ENCODE peak calls at places on chromosomes 7 and 10, in ten cellular contexts. One of them, this sample, is unnamed.

GRCh38 chr10:77837248-77837924 is 89.2 kb downstream of the DLG5 start:
- DNase-seq in pancreas: no peak
- DNase-seq in lower lobe of right lung: no peak
- DNase-seq in PC-3: peak; percentile 79
- DNase-seq in cardiac muscle cell: peak; percentile 71
- DNase-seq in stomach: peak; percentile 31
- DNase-seq in CD4-positive, alpha-beta T cell: peak; percentile 56
- DNase-seq in fibroblast of lung: peak; percentile 66
- DNase-seq in lung: no peak
- DNase-seq in left ventricle myocardium inferior: no peak
- DNase-seq in this sample: no peak

GRCh38 chr10:62109532-62110293 is 158.9 kb downstream of the RTKN2 start:
- DNase-seq in left ventricle myocardium inferior: no peak
- DNase-seq in lung: no peak
- DNase-seq in CD4-positive, alpha-beta T cell: no peak
- DNase-seq in PC-3: no peak
- DNase-seq in cardiac muscle cell: no peak
- DNase-seq in pancreas: no peak
- DNase-seq in fibroblast of lung: no peak
- DNase-seq in lower lobe of right lung: no peak
- DNase-seq in stomach: no peak
- DNase-seq in this sample: no peak

GRCh38 chr7:30321089-30321991 is 36.9 kb downstream of the ZNRF2 start:
- DNase-seq in stomach: no peak
- DNase-seq in fibroblast of lung: peak; percentile 11
- DNase-seq in left ventricle myocardium inferior: no peak
- DNase-seq in cardiac muscle cell: no peak
- DNase-seq in lung: no peak
- DNase-seq in CD4-positive, alpha-beta T cell: no peak
- DNase-seq in PC-3: no peak
- DNase-seq in pancreas: no peak
- DNase-seq in lower lobe of right lung: no peak
- DNase-seq in this sample: no peak

GRCh38 chr10:6995339-6995738 is 415.3 kb upstream of the PRKCQ start:
- DNase-seq in pancreas: no peak
- DNase-seq in CD4-positive, alpha-beta T cell: no peak
- DNase-seq in stomach: no peak
- DNase-seq in fibroblast of lung: peak; percentile 3
- DNase-seq in lower lobe of right lung: no peak
- DNase-seq in PC-3: no peak
- DNase-seq in left ventricle myocardium inferior: no peak
- DNase-seq in cardiac muscle cell: no peak
- DNase-seq in lung: no peak
- DNase-seq in this sample: no peak

GRCh38 chr7:51121945-51122425 is 194.6 kb downstream of the COBL start:
- DNase-seq in cardiac muscle cell: peak; percentile 69
- DNase-seq in left ventricle myocardium inferior: peak; percentile 52
- DNase-seq in stomach: no peak
- DNase-seq in PC-3: no peak
- DNase-seq in lung: no peak
- DNase-seq in CD4-positive, alpha-beta T cell: no peak
- DNase-seq in pancreas: peak; percentile 36
- DNase-seq in fibroblast of lung: peak; percentile 2
- DNase-seq in lower lobe of right lung: no peak
- DNase-seq in this sample: no peak

GRCh38 chr7:3683886-3684539 is 383.0 kb downstream of the SDK1 start:
- DNase-seq in left ventricle myocardium inferior: no peak
- DNase-seq in stomach: no peak
- DNase-seq in lung: no peak
- DNase-seq in lower lobe of right lung: no peak
- DNase-seq in pancreas: no peak
- DNase-seq in PC-3: no peak
- DNase-seq in CD4-positive, alpha-beta T cell: no peak
- DNase-seq in cardiac muscle cell: no peak
- DNase-seq in fibroblast of lung: no peak
- DNase-seq in this sample: no peak

GRCh38 chr7:25786958-25787730 is 364.9 kb upstream of the NFE2L3 start:
- DNase-seq in PC-3: no peak
- DNase-seq in lung: no peak
- DNase-seq in lower lobe of right lung: no peak
- DNase-seq in fibroblast of lung: no peak
- DNase-seq in left ventricle myocardium inferior: no peak
- DNase-seq in cardiac muscle cell: no peak
- DNase-seq in stomach: no peak
- DNase-seq in pancreas: no peak
- DNase-seq in CD4-positive, alpha-beta T cell: no peak
- DNase-seq in this sample: no peak

GRCh38 chr7:66167773-66168367 is 37.3 kb upstream of the TPST1 start:
- DNase-seq in CD4-positive, alpha-beta T cell: no peak
- DNase-seq in lower lobe of right lung: no peak
- DNase-seq in fibroblast of lung: peak; percentile 83
- DNase-seq in cardiac muscle cell: no peak
- DNase-seq in left ventricle myocardium inferior: no peak
- DNase-seq in stomach: no peak
- DNase-seq in lung: no peak
- DNase-seq in PC-3: peak; percentile 84
- DNase-seq in pancreas: no peak
- DNase-seq in this sample: peak; percentile 38

GRCh38 chr10:132681858-132682755 is 103.8 kb downstream of the NKX6-2 start:
- DNase-seq in fibroblast of lung: no peak
- DNase-seq in PC-3: no peak
- DNase-seq in left ventricle myocardium inferior: no peak
- DNase-seq in lung: no peak
- DNase-seq in CD4-positive, alpha-beta T cell: no peak
- DNase-seq in lower lobe of right lung: peak; percentile 37
- DNase-seq in cardiac muscle cell: no peak
- DNase-seq in pancreas: no peak
- DNase-seq in stomach: no peak
- DNase-seq in this sample: no peak

GRCh38 chr10:79027147-79028055 is 41.4 kb upstream of the ZMIZ1 start:
- DNase-seq in CD4-positive, alpha-beta T cell: no peak
- DNase-seq in lung: no peak
- DNase-seq in left ventricle myocardium inferior: no peak
- DNase-seq in cardiac muscle cell: no peak
- DNase-seq in fibroblast of lung: no peak
- DNase-seq in PC-3: peak; percentile 50
- DNase-seq in pancreas: no peak
- DNase-seq in stomach: no peak
- DNase-seq in lower lobe of right lung: peak; percentile 47
- DNase-seq in this sample: no peak

GRCh38 chr10:34223658-34224057 is 591.4 kb downstream of the PARD3 start:
- DNase-seq in lung: no peak
- DNase-seq in left ventricle myocardium inferior: no peak
- DNase-seq in PC-3: peak; percentile 35
- DNase-seq in pancreas: no peak
- DNase-seq in lower lobe of right lung: no peak
- DNase-seq in CD4-positive, alpha-beta T cell: no peak
- DNase-seq in stomach: no peak
- DNase-seq in cardiac muscle cell: no peak
- DNase-seq in fibroblast of lung: no peak
- DNase-seq in this sample: no peak
- TF ChIP-seq CTCF in lung: no peak
- TF ChIP-seq CTCF in left ventricle myocardium inferior: no peak
- TF ChIP-seq CTCF in PC-3: peak; percentile 78
- TF ChIP-seq CTCF in pancreas: no peak
- TF ChIP-seq CTCF in lower lobe of right lung: no peak
- TF ChIP-seq CTCF in CD4-positive, alpha-beta T cell: no peak
- TF ChIP-seq CTCF in stomach: no peak
- TF ChIP-seq CTCF in cardiac muscle cell: peak; percentile 4
- TF ChIP-seq CTCF in fibroblast of lung: no peak
- TF ChIP-seq CTCF in this sample: no peak

GRCh38 chr10:95864906-95865813 is 42.6 kb upstream of the CC2D2B start:
- DNase-seq in pancreas: no peak
- DNase-seq in PC-3: peak; percentile 56
- DNase-seq in stomach: no peak
- DNase-seq in fibroblast of lung: peak; percentile 75
- DNase-seq in lung: peak; percentile 30
- DNase-seq in left ventricle myocardium inferior: no peak
- DNase-seq in lower lobe of right lung: no peak
- DNase-seq in cardiac muscle cell: peak; percentile 61
- DNase-seq in CD4-positive, alpha-beta T cell: peak; percentile 1
- DNase-seq in this sample: peak; percentile 51
- H3K27ac ChIP-seq in pancreas: no peak overlapping the region
- H3K27ac ChIP-seq in PC-3: no peak overlapping the region
- H3K27ac ChIP-seq in stomach: peak overlapping the region; percentile 32
- H3K27ac ChIP-seq in fibroblast of lung: no peak overlapping the region
- H3K27ac ChIP-seq in lung: peak overlapping the region; percentile 28
- H3K27ac ChIP-seq in left ventricle myocardium inferior: no peak overlapping the region
- H3K27ac ChIP-seq in lower lobe of right lung: no peak overlapping the region
- H3K27ac ChIP-seq in cardiac muscle cell: no peak overlapping the region
- H3K27ac ChIP-seq in CD4-positive, alpha-beta T cell: no peak overlapping the region
- H3K27ac ChIP-seq in this sample: no peak overlapping the region

GRCh38 chr7:75738975-75739795 is 444 bp upstream of the HIP1 start:
- DNase-seq in lower lobe of right lung: peak; percentile 100
- DNase-seq in CD4-positive, alpha-beta T cell: peak; percentile 100
- DNase-seq in cardiac muscle cell: peak; percentile 100
- DNase-seq in lung: peak; percentile 99
- DNase-seq in left ventricle myocardium inferior: peak; percentile 100
- DNase-seq in stomach: peak; percentile 100
- DNase-seq in pancreas: peak; percentile 100
- DNase-seq in PC-3: peak; percentile 97
- DNase-seq in fibroblast of lung: peak; percentile 98
- DNase-seq in this sample: peak; percentile 84
- TF ChIP-seq CTCF in lower lobe of right lung: no peak
- TF ChIP-seq CTCF in CD4-positive, alpha-beta T cell: no peak
- TF ChIP-seq CTCF in cardiac muscle cell: no peak
- TF ChIP-seq CTCF in lung: no peak
- TF ChIP-seq CTCF in left ventricle myocardium inferior: peak; percentile 49
- TF ChIP-seq CTCF in stomach: peak; percentile 32
- TF ChIP-seq CTCF in pancreas: no peak
- TF ChIP-seq CTCF in PC-3: no peak
- TF ChIP-seq CTCF in fibroblast of lung: no peak
- TF ChIP-seq CTCF in this sample: no peak

DNA sequence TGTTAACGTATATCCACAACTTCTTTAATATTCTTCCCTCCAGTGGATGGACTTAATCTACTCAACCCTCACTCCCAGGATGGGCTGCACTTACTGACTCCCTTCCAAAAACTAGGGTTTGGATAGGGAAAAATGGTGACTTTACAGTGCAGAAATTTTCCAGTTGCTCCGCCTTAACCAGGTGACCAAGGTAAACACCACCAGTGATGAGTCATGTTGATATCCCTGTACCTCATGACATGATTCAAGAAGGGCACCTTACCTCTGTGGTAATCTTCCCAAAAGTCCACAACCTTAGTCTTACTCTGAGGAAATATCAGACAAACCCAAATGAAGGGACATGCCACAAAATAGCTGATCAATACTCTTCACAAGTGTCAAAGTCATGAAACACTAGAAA is 3.5 kb upstream of the GSTK1 start:
- DNase-seq in lower lobe of right lung: no peak
- DNase-seq in PC-3: peak; percentile 70
- DNase-seq in stomach: no peak
- DNase-seq in fibroblast of lung: no peak
- DNase-seq in pancreas: no peak
- DNase-seq in left ventricle myocardium inferior: no peak
- DNase-seq in lung: no peak
- DNase-seq in CD4-positive, alpha-beta T cell: no peak
- DNase-seq in cardiac muscle cell: no peak
- DNase-seq in this sample: no peak
- H3K27ac ChIP-seq in lower lobe of right lung: no peak overlapping the region
- H3K27ac ChIP-seq in PC-3: peak overlapping the region; percentile 18
- H3K27ac ChIP-seq in stomach: no peak overlapping the region
- H3K27ac ChIP-seq in fibroblast of lung: no peak overlapping the region
- H3K27ac ChIP-seq in pancreas: no peak overlapping the region
- H3K27ac ChIP-seq in left ventricle myocardium inferior: peak overlapping the region; percentile 68
- H3K27ac ChIP-seq in lung: no peak overlapping the region
- H3K27ac ChIP-seq in CD4-positive, alpha-beta T cell: no peak overlapping the region
- H3K27ac ChIP-seq in cardiac muscle cell: no peak overlapping the region
- H3K27ac ChIP-seq in this sample: no peak overlapping the region

GRCh38 chr10:73967022-73967429 is 30.9 kb upstream of the VCL start:
- DNase-seq in fibroblast of lung: no peak
- DNase-seq in PC-3: peak; percentile 53
- DNase-seq in stomach: no peak
- DNase-seq in CD4-positive, alpha-beta T cell: no peak
- DNase-seq in lower lobe of right lung: no peak
- DNase-seq in lung: no peak
- DNase-seq in pancreas: no peak
- DNase-seq in cardiac muscle cell: no peak
- DNase-seq in left ventricle myocardium inferior: no peak
- DNase-seq in this sample: no peak

GRCh38 chr10:73967544-73967943 is 30.4 kb upstream of the VCL start:
- DNase-seq in fibroblast of lung: no peak
- DNase-seq in left ventricle myocardium inferior: no peak
- DNase-seq in PC-3: no peak
- DNase-seq in CD4-positive, alpha-beta T cell: no peak
- DNase-seq in lung: no peak
- DNase-seq in lower lobe of right lung: no peak
- DNase-seq in stomach: no peak
- DNase-seq in pancreas: no peak
- DNase-seq in cardiac muscle cell: no peak
- DNase-seq in this sample: no peak

GRCh38 chr10:73964743-73965142 is 33.2 kb upstream of the VCL start:
- DNase-seq in left ventricle myocardium inferior: no peak
- DNase-seq in pancreas: no peak
- DNase-seq in CD4-positive, alpha-beta T cell: no peak
- DNase-seq in cardiac muscle cell: no peak
- DNase-seq in PC-3: no peak
- DNase-seq in lower lobe of right lung: no peak
- DNase-seq in fibroblast of lung: no peak
- DNase-seq in lung: no peak
- DNase-seq in stomach: no peak
- DNase-seq in this sample: no peak

GRCh38 chr10:73968101-73968515 is 29.8 kb upstream of the VCL start:
- DNase-seq in stomach: no peak
- DNase-seq in left ventricle myocardium inferior: no peak
- DNase-seq in cardiac muscle cell: peak; percentile 44
- DNase-seq in pancreas: no peak
- DNase-seq in PC-3: no peak
- DNase-seq in fibroblast of lung: peak; percentile 53
- DNase-seq in lower lobe of right lung: no peak
- DNase-seq in lung: no peak
- DNase-seq in CD4-positive, alpha-beta T cell: no peak
- DNase-seq in this sample: no peak

DNA sequence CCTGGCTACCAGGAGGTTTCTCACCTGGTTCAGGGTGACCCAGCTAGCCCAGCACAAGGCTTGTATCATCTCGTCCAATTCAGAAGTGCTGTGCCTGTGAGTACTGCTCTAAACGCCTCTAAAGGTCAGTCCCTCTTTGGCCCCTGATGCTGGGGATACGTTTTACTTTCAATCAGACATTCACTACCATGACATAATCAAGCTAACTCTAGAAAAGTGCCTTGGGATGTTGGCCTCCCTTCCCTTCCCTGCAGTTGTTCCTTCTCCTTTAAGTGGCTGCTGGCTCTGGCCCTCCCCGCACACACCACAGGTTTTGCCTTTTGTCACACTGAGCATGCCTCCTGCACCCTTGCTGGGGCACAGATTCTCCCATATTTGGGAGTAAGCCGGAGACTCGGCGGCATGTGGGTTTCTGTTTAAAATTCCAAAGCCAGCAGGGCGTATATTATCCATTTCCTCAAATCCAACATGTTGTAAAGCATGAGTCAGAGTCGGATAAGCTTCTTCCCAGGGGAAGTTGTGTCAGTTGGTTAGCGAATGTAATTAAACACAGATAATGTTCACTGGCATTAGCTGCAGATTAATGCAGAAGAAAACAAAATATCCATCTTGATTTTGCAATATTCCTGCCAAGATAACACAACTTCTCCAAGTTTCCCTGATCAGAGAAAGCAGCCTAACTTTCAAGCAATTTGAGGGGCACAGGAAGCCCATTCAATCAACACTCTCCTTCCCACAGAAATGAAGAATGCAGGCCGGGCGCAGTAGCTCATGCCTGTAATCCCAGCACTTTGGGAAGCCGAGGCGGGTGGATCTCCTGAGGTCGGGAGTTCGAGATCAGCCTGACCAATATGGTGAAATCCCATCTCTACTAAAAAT is 31.8 kb upstream of the VCL start:
- DNase-seq in cardiac muscle cell: peak; percentile 94
- DNase-seq in stomach: peak; percentile 57
- DNase-seq in pancreas: no peak
- DNase-seq in lung: peak; percentile 75
- DNase-seq in left ventricle myocardium inferior: peak; percentile 80
- DNase-seq in fibroblast of lung: peak; percentile 99
- DNase-seq in CD4-positive, alpha-beta T cell: no peak
- DNase-seq in PC-3: peak; percentile 100
- DNase-seq in lower lobe of right lung: peak; percentile 71
- DNase-seq in this sample: peak; percentile 96
- TF ChIP-seq CTCF in cardiac muscle cell: no peak
- TF ChIP-seq CTCF in stomach: no peak
- TF ChIP-seq CTCF in pancreas: no peak
- TF ChIP-seq CTCF in lung: no peak
- TF ChIP-seq CTCF in left ventricle myocardium inferior: no peak
- TF ChIP-seq CTCF in fibroblast of lung: no peak
- TF ChIP-seq CTCF in CD4-positive, alpha-beta T cell: no peak
- TF ChIP-seq CTCF in PC-3: no peak
- TF ChIP-seq CTCF in lower lobe of right lung: no peak
- TF ChIP-seq CTCF in this sample: no peak

This sample was measured in foreskin keratinocyte.